ENCODE peak calls at places on chromosomes 16 and 17, in eight cellular contexts. Q is NCI-H510A treated with DMSO at 0.1 percent for 48 hours; P is mucosa of descending colon; O is stimulated activated CD4-positive, alpha-beta T cell treated with anti-CD3 and anti-CD28 coated beads, Interleukin-1b, Interleukin-23, amount 100 ng/mL, for 48 hours; G is GM06990; B is COR-L47; V is KG1; X is iris pigment epithelial cell. N is an unnamed sample.

GRCh38 chr16:88282221-88283041 is 100.3 kb upstream of the ZNF469 start:
- DNase-seq in B (peak), V (no peak), G (no peak), Q (no peak), P (no peak), X (no peak), O (no peak), N (no peak)

GRCh38 chr16:89491238-89491869 is 993 bp upstream of the ANKRD11 start:
- DNase-seq in B (no peak), G (no peak), X (peak), Q (no peak), O (no peak), P (no peak), V (no peak), N (no peak)

GRCh38 chr16:4976079-4976478 is 17.9 kb downstream of the SEC14L5 start:
- DNase-seq in O (no peak), B (no peak), X (no peak), G (peak), P (no peak), Q (no peak), V (peak), N (no peak)

GRCh38 chr16:58563235-58563634 is 47.9 kb downstream of the SETD6 start:
- DNase-seq in O (no peak), X (peak), Q (no peak), B (no peak), V (no peak), P (no peak), G (no peak), N (no peak)

GRCh38 chr16:75733305-75734141 is 7.2 kb upstream of the CPHXL start:
- DNase-seq in B (peak), V (no peak), P (no peak), G (no peak), Q (no peak), O (no peak), X (peak), N (no peak)

GRCh38 chr17:41665566-41666335 is 22.9 kb upstream of the EIF1 start:
- DNase-seq in B (peak), X (peak), Q (peak), G (peak), O (peak), V (peak), P (peak), N (peak)

GRCh38 chr17:74842599-74843351 is 16.9 kb downstream of the GRIN2C start:
- DNase-seq in B (peak), V (no peak), P (peak), O (no peak), G (no peak), X (peak), Q (peak), N (no peak)

GRCh38 chr17:47663997-47664941 is 14.6 kb downstream of the KPNB1 start:
- DNase-seq in O (peak), G (no peak), B (peak), V (peak), Q (peak), X (peak), P (peak), N (no peak)

GRCh38 chr16:11084484-11085024 is 140.2 kb downstream of the CLEC16A start:
- DNase-seq in P (no peak), O (no peak), Q (no peak), B (no peak), V (no peak), G (no peak), X (peak), N (no peak)

N was measured in GM12864.